ENCODE peak calls at places on chromosomes 7 and 10, in six cellular contexts. R is HCT116, Y is GM23338, F is mucosa of descending colon, N is K562, T is heart left ventricle. W is an unnamed sample.
A peak's percentile ranks its signal among the peaks of the same experiment; 100 is the strongest.

GRCh38 chr7:32142649-32143048 is 72.4 kb upstream of the PDE1C start:
- DNase-seq in R (no peak), Y (no peak), F (no peak), N (no peak), T (no peak), W (no peak)

GRCh38 chr7:2607122-2607912 is 24.5 kb upstream of the TTYH3 start:
- DNase-seq in R (no peak), Y (no peak), F (no peak), N (no peak), T (peak; percentile 91), W (no peak)

GRCh38 chr7:107506683-107507339 is 37.0 kb downstream of the GPR22 start:
- DNase-seq in R (peak; percentile 28), Y (no peak), F (peak; percentile 88), N (peak; percentile 14), T (peak; percentile 36), W (peak; percentile 82)

GRCh38 chr10:89522463-89522862 is 12.9 kb downstream of the SLC16A12 start:
- DNase-seq in R (no peak), Y (no peak), F (no peak), N (no peak), T (no peak), W (no peak)

GRCh38 chr10:118020365-118020764 is 26.4 kb downstream of the RAB11FIP2 start:
- DNase-seq in R (no peak), Y (peak; percentile 72), F (no peak), N (no peak), T (no peak), W (no peak)

GRCh38 chr10:131272897-131273451 is 38.5 kb downstream of the TCERG1L start:
- DNase-seq in R (no peak), Y (no peak), F (no peak), N (no peak), T (no peak), W (no peak)

GRCh38 chr7:92674379-92674778 is 84.2 kb upstream of the FAM133B start:
- DNase-seq in R (no peak), Y (no peak), F (no peak), N (no peak), T (no peak), W (no peak)

GRCh38 chr7:27188666-27189559 is 3.9 kb upstream of the HOXA11 start:
- DNase-seq in R (no peak), Y (peak; percentile 71), F (peak; percentile 73), N (no peak), T (no peak), W (peak; percentile 10)

GRCh38 chr7:76191783-76192240 is 9.9 kb upstream of the SRRM3 start:
- DNase-seq in R (peak; percentile 43), Y (peak; percentile 93), F (no peak), N (peak; percentile 62), T (no peak), W (no peak)

GRCh38 chr10:97701438-97702064 is 12.0 kb upstream of the MARVELD1 start:
- DNase-seq in R (no peak), Y (peak; percentile 92), F (no peak), N (peak; percentile 73), T (no peak), W (peak; percentile 73)

GRCh38 chr7:132608523-132608922 is 32.3 kb upstream of the PLXNA4 start:
- DNase-seq in R (no peak), Y (no peak), F (no peak), N (no peak), T (no peak), W (no peak)

GRCh38 chr7:73809454-73810090 is 21.2 kb upstream of the CLDN4 start:
- DNase-seq in R (peak; percentile 67), Y (no peak), F (peak; percentile 87), N (no peak), T (no peak), W (no peak)

GRCh38 chr10:132829403-132829802 is 43.5 kb upstream of the NKX6-2 start:
- DNase-seq in R (no peak), Y (no peak), F (no peak), N (no peak), T (no peak), W (no peak)

GRCh38 chr10:122265896-122266295 is 5.2 kb upstream of the BTBD16 start:
- DNase-seq in R (no peak), Y (no peak), F (no peak), N (no peak), T (no peak), W (no peak)

GRCh38 chr10:132616170-132616994 is 78.8 kb downstream of the INPP5A start:
- DNase-seq in R (no peak), Y (no peak), F (peak; percentile 46), N (no peak), T (no peak), W (no peak)

GRCh38 chr10:5582736-5583135 is 58.0 kb downstream of the CALML3 start:
- DNase-seq in R (peak; percentile 18), Y (peak; percentile 66), F (no peak), N (peak; percentile 65), T (no peak), W (no peak)

GRCh38 chr10:60312818-60313588 is 76.7 kb downstream of the ANK3 start:
- DNase-seq in R (peak; percentile 26), Y (no peak), F (no peak), N (peak; percentile 85), T (no peak), W (no peak)

GRCh38 chr10:9615179-9615578 is 1402.5 kb upstream of the CELF2 start:
- DNase-seq in R (no peak), Y (no peak), F (no peak), N (no peak), T (no peak), W (no peak)

GRCh38 chr10:283916-284356 is 148.7 kb downstream of the ZMYND11 start:
- DNase-seq in R (no peak), Y (no peak), F (no peak), N (no peak), T (no peak), W (no peak)

GRCh38 chr7:28700790-28701203 is 257.3 kb downstream of the TRIL start:
- DNase-seq in R (no peak), Y (no peak), F (no peak), N (no peak), T (no peak), W (no peak)

GRCh38 chr10:31032515-31033132 is 959 bp upstream of the ZNF438 start:
- DNase-seq in R (no peak), Y (no peak), F (peak; percentile 57), N (no peak), T (no peak), W (no peak)

GRCh38 chr7:29606287-29606721 is 42.7 kb downstream of the PRR15 start:
- DNase-seq in R (no peak), Y (no peak), F (no peak), N (peak; percentile 62), T (no peak), W (no peak)

GRCh38 chr10:125964558-125964957 is 68.2 kb downstream of the FANK1 start:
- DNase-seq in R (no peak), Y (no peak), F (no peak), N (no peak), T (no peak), W (no peak)

GRCh38 chr10:93680414-93681047 is 21.9 kb downstream of the FRA10AC1 start:
- DNase-seq in R (peak; percentile 34), Y (peak; percentile 27), F (no peak), N (peak; percentile 14), T (no peak), W (no peak)

GRCh38 chr7:107644704-107645083 is 15.9 kb upstream of the SLC26A4 start:
- DNase-seq in R (no peak), Y (no peak), F (no peak), N (no peak), T (no peak), W (no peak)

GRCh38 chr10:74156919-74157289 is 5.9 kb downstream of the ADK start:
- DNase-seq in R (no peak), Y (no peak), F (no peak), N (peak; percentile 57), T (peak; percentile 74), W (peak; percentile 20)

GRCh38 chr10:21521910-21522533 is 3.5 kb downstream of the SKIDA1 start:
- DNase-seq in R (no peak), Y (no peak), F (no peak), N (no peak), T (no peak), W (no peak)
- H3K4me1 ChIP-seq in R (peaks cover 49% of the 10 kb centered on the region), Y (peaks cover 63% of the 10 kb centered on the region), F (peaks cover 18% of the 10 kb centered on the region), N (peaks cover 27% of the 10 kb centered on the region), T (peaks cover 34% of the 10 kb centered on the region), W (peaks cover 18% of the 10 kb centered on the region)

GRCh38 chr10:115171392-115171960 is 78.3 kb downstream of the ATRNL1 start:
- DNase-seq in R (peak; percentile 7), Y (peak; percentile 44), F (no peak), N (peak; percentile 0), T (no peak), W (no peak)

GRCh38 chr10:115173915-115174443 is 80.8 kb downstream of the ATRNL1 start:
- DNase-seq in R (no peak), Y (no peak), F (no peak), N (no peak), T (no peak), W (no peak)
- TF ChIP-seq CTCF in R (no peak), Y (no peak), F (no peak), N (no peak), T (no peak), W (no peak)

DNA sequence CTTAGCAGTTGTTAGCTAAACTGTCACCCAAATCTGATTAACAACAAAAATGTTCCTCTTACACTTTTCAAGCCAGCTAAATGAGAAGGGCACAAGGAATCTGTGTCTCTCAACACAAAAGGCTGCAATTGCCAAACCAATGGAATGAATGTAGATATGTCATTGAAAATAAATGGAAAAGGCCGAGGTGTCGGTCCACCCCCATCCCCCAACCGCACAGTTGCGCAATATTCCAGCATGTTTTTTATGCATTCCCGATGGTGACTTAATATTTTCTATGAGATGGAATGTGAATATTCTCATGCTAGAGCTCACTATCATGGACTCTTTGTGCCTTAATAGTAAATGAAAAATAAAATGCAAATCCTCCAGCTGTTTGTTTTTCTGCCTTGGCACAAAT is 181.6 kb upstream of the LRGUK start:
- DNase-seq in R (no peak), Y (no peak), F (no peak), N (no peak), T (no peak), W (no peak)
- H3K4me3 ChIP-seq in R (no peak overlapping the region), Y (no peak overlapping the region), F (no peak overlapping the region), N (no peak overlapping the region), T (no peak overlapping the region), W (no peak overlapping the region)

GRCh38 chr10:109891105-109891504 is 32.2 kb downstream of the XPNPEP1 start:
- DNase-seq in R (no peak), Y (no peak), F (no peak), N (peak; percentile 9), T (no peak), W (no peak)

GRCh38 chr10:109893371-109893770 is 29.9 kb downstream of the XPNPEP1 start:
- DNase-seq in R (no peak), Y (no peak), F (no peak), N (no peak), T (no peak), W (no peak)

GRCh38 chr10:109894516-109894915 is 28.8 kb downstream of the XPNPEP1 start:
- DNase-seq in R (no peak), Y (no peak), F (no peak), N (no peak), T (peak; percentile 84), W (peak; percentile 82)

GRCh38 chr10:109892087-109892486 is 31.2 kb downstream of the XPNPEP1 start:
- DNase-seq in R (no peak), Y (no peak), F (no peak), N (no peak), T (no peak), W (no peak)

DNA sequence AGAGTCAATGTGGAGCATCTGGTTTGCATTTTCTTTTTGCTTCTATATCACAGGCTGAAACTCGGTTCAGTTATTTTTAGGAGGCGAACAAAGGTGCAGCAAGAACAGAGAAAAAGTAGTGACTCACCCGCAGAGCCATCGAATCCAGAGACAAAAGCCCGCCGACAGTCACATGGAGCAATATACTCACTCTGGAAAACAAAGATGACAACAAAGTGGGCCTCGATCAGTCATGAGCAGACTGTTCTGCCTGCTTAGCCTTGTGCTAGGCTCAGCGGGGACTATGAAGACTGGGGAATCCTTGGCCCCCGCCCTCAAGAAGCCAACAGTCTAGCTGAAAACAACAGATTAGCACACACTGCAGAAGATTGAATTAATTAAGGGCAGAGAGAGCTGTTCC is 30.4 kb downstream of the XPNPEP1 start:
- DNase-seq in R (no peak), Y (peak; percentile 20), F (no peak), N (peak; percentile 34), T (peak; percentile 38), W (no peak)
- H3K4me1 ChIP-seq in R (no peaks in the 10 kb centered on the region), Y (no peaks in the 10 kb centered on the region), F (peaks cover 17% of the 10 kb centered on the region), N (peaks cover 23% of the 10 kb centered on the region), T (peaks cover 83% of the 10 kb centered on the region), W (peaks cover 62% of the 10 kb centered on the region)